ENCODE peak calls at places on chromosomes 2 and 18, in four cellular contexts. V is HepG2, D is stomach, C is suprapubic skin. M is an unnamed sample. For H3K4me1 and H3K27me3, the result is how much of the 10 kb centered on the place peaks cover.

GRCh38 chr2:181372656-181373055 is 84.5 kb upstream of the ITGA4 start:
- DNase-seq in V (no peak), D (no peak), C (no peak), M (no peak)

GRCh38 chr2:152127628-152128027 is 28.8 kb upstream of the CACNB4 start:
- DNase-seq in D (no peak), C (no peak), V (no peak), M (no peak)

GRCh38 chr18:35524236-35524635 is 26.5 kb upstream of the INO80C start:
- DNase-seq in D (no peak), V (no peak), C (no peak), M (peak)

GRCh38 chr2:80703532-80703931 is 399.0 kb upstream of the LRRTM1 start:
- DNase-seq in V (no peak), D (no peak), C (no peak), M (no peak)

GRCh38 chr2:25405871-25406270 is 64.1 kb upstream of the DNMT3A start:
- DNase-seq in V (no peak), C (no peak), D (no peak), M (no peak)

GRCh38 chr2:13035866-13036265 is 319.1 kb downstream of the TRIB2 start:
- DNase-seq in V (no peak), C (no peak), D (no peak), M (no peak)

GRCh38 chr18:75350440-75350839 is 77.1 kb downstream of the SMIM21 start:
- DNase-seq in C (no peak), D (no peak), V (no peak), M (no peak)

GRCh38 chr2:28048341-28048740 is 157.8 kb downstream of the BABAM2 start:
- DNase-seq in V (no peak), C (no peak), D (no peak), M (no peak)

GRCh38 chr2:72999729-73000725 is 71.5 kb downstream of the SFXN5 start:
- DNase-seq in V (no peak), C (peak), D (no peak), M (no peak)

GRCh38 chr2:215917953-215918620 is 95.3 kb downstream of the MREG start:
- DNase-seq in V (no peak), D (no peak), C (no peak), M (no peak)

GRCh38 chr18:44130365-44130942 is 550.2 kb upstream of the SETBP1 start:
- DNase-seq in C (no peak), V (peak), D (no peak), M (peak)

GRCh38 chr2:189587771-189588170 is 7.2 kb upstream of the SLC40A1 start:
- DNase-seq in D (no peak), C (no peak), V (no peak), M (no peak)

GRCh38 chr2:189581354-189582139 is 961 bp upstream of the SLC40A1 start:
- DNase-seq in D (peak), C (no peak), V (peak), M (no peak)

GRCh38 chr2:189585357-189585756 is 4.8 kb upstream of the SLC40A1 start:
- DNase-seq in D (no peak), C (no peak), V (no peak), M (no peak)

GRCh38 chr2:189582140-189582825 is 1.7 kb upstream of the SLC40A1 start:
- DNase-seq in C (no peak), V (no peak), D (no peak), M (no peak)

DNA sequence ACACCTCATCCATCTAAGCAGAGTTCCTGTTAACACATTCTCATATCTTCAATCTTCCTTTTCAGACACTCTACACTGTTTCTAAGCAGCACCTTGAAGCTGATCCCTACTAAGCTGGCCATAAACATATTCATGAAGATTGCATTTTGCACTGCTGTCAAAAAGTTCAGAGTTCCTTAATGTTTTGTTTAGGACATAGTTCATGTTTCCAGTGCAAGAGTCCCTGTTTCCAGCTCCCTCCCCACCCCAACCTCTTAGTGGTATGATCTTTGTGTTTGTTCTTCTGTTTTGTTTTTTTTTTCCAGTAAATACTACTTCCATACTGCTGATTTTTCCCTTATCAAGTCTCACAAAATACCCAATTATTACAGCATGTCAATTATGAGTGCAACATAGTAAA is 4.1 kb upstream of the SLC40A1 start:
- DNase-seq in C (no peak), V (no peak), D (no peak), M (no peak)
- H3K4me1 ChIP-seq in C (under half), V (under half), D (under half), M (under half)

DNA sequence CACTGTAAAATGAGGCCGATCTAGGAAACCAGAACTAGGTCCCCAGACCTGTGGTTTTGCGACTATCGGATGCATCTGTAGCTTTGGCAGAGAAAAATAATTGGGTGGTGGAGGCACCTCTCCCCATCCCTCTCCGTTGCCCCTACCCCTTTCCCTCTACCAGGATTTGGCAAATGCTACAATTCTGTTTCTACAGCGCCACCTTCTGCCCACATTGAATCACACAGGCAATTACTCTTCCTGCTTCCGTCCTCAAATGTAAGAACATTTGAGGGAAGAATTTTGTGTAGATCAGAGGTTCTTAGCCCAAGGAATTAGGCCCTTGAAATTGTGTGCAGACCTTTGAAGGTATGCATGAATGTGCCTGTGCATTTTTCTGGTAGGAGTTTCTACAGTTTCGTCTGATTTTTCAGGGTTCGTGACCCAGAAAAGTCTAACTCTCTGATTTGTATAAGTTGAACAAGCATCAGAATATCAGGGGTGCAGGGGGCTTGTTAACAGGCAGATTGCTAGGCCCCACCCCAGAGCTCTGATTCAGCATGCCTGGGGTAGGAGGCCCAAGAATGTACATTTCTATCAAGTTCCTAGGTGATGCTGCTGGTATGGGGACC is 11.2 kb downstream of the ATP6V1B1 start:
- DNase-seq in V (peak), D (peak), C (peak), M (peak)
- H3K27me3 ChIP-seq in V (under half), D (under half), C (under half), M (under half)

GRCh38 chr2:202635441-202636296 is 900 bp downstream of the FAM117B start:
- DNase-seq in D (peak), V (peak), C (peak), M (peak)
- TF ChIP-seq EP300 in D (no peak), V (no peak), C (no peak), M (no peak)

GRCh38 chr2:157783180-157783579 is 93.0 kb downstream of the ACVR1 start:
- DNase-seq in D (no peak), C (no peak), V (no peak), M (no peak)

GRCh38 chr2:157785200-157785599 is 90.9 kb downstream of the ACVR1 start:
- DNase-seq in C (no peak), D (no peak), V (no peak), M (no peak)

GRCh38 chr2:157784169-157784822 is 91.8 kb downstream of the ACVR1 start:
- DNase-seq in C (no peak), D (peak), V (no peak), M (no peak)

GRCh38 chr2:157785866-157786662 is 90.1 kb downstream of the ACVR1 start:
- DNase-seq in C (no peak), D (no peak), V (no peak), M (no peak)

DNA sequence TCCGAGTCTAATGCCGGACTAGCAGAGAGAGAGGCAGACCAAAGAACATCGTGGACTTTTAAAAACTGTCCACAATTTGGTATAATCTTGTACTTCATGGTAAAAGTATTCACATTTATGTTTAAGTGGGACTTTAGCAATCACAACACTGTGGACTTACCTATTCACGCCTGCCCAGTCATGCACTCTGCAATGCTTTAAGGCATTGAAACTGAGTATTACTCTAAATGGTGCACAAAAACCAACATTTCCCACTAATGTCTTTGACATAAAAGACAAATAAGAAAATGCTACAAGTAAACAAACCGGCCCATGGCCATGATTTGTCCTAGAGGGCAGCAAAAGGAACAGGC is 91.3 kb downstream of the ACVR1 start:
- DNase-seq in V (no peak), D (no peak), C (no peak), M (no peak)
- H3K4me1 ChIP-seq in V (half or more), D (half or more), C (half or more), M (under half)

GRCh38 chr2:219207254-219207883 is 787 bp downstream of the ZFAND2B start:
- DNase-seq in V (no peak), D (no peak), C (no peak), M (no peak)

GRCh38 chr2:219210572-219211362 is 4.2 kb downstream of the ZFAND2B start:
- DNase-seq in D (no peak), V (no peak), C (no peak), M (no peak)

GRCh38 chr2:219207884-219208740 is 1.5 kb downstream of the ZFAND2B start:
- DNase-seq in C (no peak), D (no peak), V (peak), M (no peak)

GRCh38 chr2:219209236-219209635 is 2.7 kb downstream of the ZFAND2B start:
- DNase-seq in V (no peak), C (no peak), D (no peak), M (no peak)

GRCh38 chr2:219209818-219210571 is 3.4 kb downstream of the ZFAND2B start:
- DNase-seq in V (no peak), D (no peak), C (no peak), M (no peak)
- H3K27me3 ChIP-seq in V (under half), D (under half), C (under half), M (under half)

GRCh38 chr2:121596221-121597080 is 52.8 kb downstream of the CLASP1 start:
- DNase-seq in C (no peak), V (peak), D (no peak), M (no peak)
- TF ChIP-seq EP300 in C (no peak), V (no peak), D (no peak), M (peak)

GRCh38 chr2:74008761-74009395 is 24.2 kb downstream of the TET3 start:
- DNase-seq in C (no peak), D (no peak), V (no peak), M (no peak)

GRCh38 chr2:74007120-74007519 is 22.4 kb downstream of the TET3 start:
- DNase-seq in C (no peak), V (no peak), D (no peak), M (no peak)

GRCh38 chr2:74005786-74006185 is 21.1 kb downstream of the TET3 start:
- DNase-seq in D (no peak), V (no peak), C (no peak), M (no peak)

GRCh38 chr2:74004212-74005182 is 19.8 kb downstream of the TET3 start:
- DNase-seq in V (no peak), D (no peak), C (no peak), M (no peak)

DNA sequence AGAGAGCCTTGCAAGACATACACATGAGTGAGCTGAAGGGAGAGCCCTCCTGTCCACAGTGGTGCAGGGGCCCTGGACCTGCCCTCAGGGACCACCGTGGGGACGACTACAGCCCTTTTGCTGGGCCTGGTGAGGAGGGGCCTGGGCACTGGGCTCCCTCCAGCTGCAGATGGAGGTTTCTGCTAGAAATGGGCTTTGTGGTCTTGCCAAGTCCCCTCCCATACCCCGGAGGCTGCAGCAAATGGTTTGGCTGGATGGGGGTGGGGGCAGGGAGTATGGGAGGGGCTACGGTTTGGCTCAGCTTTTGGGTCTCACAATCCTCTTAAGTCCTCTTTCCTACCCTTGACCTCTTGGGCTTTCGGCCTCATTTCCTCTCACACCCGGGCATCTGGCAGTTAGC is 21.7 kb downstream of the TET3 start:
- DNase-seq in D (no peak), V (no peak), C (no peak), M (no peak)
- H3K4me1 ChIP-seq in D (half or more), V (under half), C (half or more), M (under half)

GRCh38 chr2:172101707-172102158 is 967 bp downstream of the DLX2 start:
- DNase-seq in D (no peak), C (no peak), V (no peak), M (no peak)
- H3K27me3 ChIP-seq in D (half or more), C (half or more), V (under half), M (under half)

GRCh38 chr2:162092656-162093556 is 18.9 kb upstream of the DPP4 start:
- DNase-seq in C (peak), D (no peak), V (no peak), M (no peak)

GRCh38 chr2:162086904-162087303 is 12.9 kb upstream of the DPP4 start:
- DNase-seq in C (no peak), D (no peak), V (no peak), M (no peak)

GRCh38 chr2:162092008-162092390 is 18.0 kb upstream of the DPP4 start:
- DNase-seq in D (no peak), V (no peak), C (no peak), M (no peak)

GRCh38 chr2:162090109-162090508 is 16.1 kb upstream of the DPP4 start:
- DNase-seq in C (no peak), D (no peak), V (no peak), M (no peak)

GRCh38 chr2:162091325-162092007 is 17.5 kb upstream of the DPP4 start:
- DNase-seq in C (no peak), D (no peak), V (peak), M (no peak)
- TF ChIP-seq EP300 in C (no peak), D (no peak), V (no peak), M (no peak)

GRCh38 chr2:172430671-172431070 is 3.3 kb downstream of the ITGA6 start:
- DNase-seq in D (no peak), V (no peak), C (peak), M (no peak)
- H3K4me1 ChIP-seq in D (half or more), V (half or more), C (half or more), M (under half)

M was measured in tibial nerve.